ENCODE peak calls at places on chromosomes 7 and 10, in ten cellular contexts. B is GM04504; E is endothelial cell; K is NCI-H748 treated with DMSO at 0.1 percent for 48 hours; L is stimulated activated CD8-positive, alpha-beta memory T cell treated with anti-CD3 and anti-CD28 coated beads, Interleukin-15, amount 100 ng/mL, for 24 hours; Q is stimulated activated CD4-positive, alpha-beta T cell treated with anti-CD3 and anti-CD28 coated beads, Interleukin-1b, Interleukin-23, amount 100 ng/mL, for 1 hour; I is amygdala; X is SW480; J is heart right ventricle; C is cardiac muscle cell. H is an unnamed sample.

GRCh38 chr10:91924212-91925021 is 847 bp downstream of the BTAF1 start:
- DNase-seq in E (no peak), I (no peak), K (no peak), Q (no peak), X (no peak), B (no peak), J (no peak), L (no peak), C (no peak), H (no peak)

GRCh38 chr10:68223535-68224165 is 8.3 kb downstream of the ATOH7 start:
- DNase-seq in C (no peak), J (no peak), E (no peak), Q (no peak), I (no peak), B (no peak), X (no peak), K (no peak), L (no peak), H (no peak)

GRCh38 chr10:52965489-52965888 is 192.9 kb upstream of the MBL2 start:
- DNase-seq in C (no peak), I (no peak), K (no peak), L (no peak), X (no peak), J (no peak), Q (no peak), E (no peak), B (no peak), H (no peak)

GRCh38 chr7:8063706-8064297 is 95.2 kb downstream of the GLCCI1 start:
- DNase-seq in X (no peak), C (no peak), L (no peak), K (peak; percentile 86), I (no peak), E (no peak), Q (no peak), B (no peak), J (no peak), H (no peak)

GRCh38 chr7:50315193-50315592 is 10.7 kb downstream of the IKZF1 start:
- DNase-seq in I (no peak), J (no peak), E (no peak), K (no peak), B (no peak), X (no peak), C (no peak), Q (no peak), L (no peak), H (no peak)

GRCh38 chr10:73588656-73589055 is 2.5 kb downstream of the USP54 start:
- DNase-seq in B (no peak), X (no peak), Q (no peak), E (no peak), I (no peak), L (no peak), J (no peak), C (peak; percentile 63), K (no peak), H (no peak)

GRCh38 chr10:123995461-123996131 is 97.8 kb downstream of the CHST15 start:
- DNase-seq in C (peak; percentile 87), I (no peak), J (peak; percentile 39), L (no peak), X (peak; percentile 79), B (peak; percentile 39), K (peak; percentile 18), Q (no peak), E (peak; percentile 58), H (no peak)

GRCh38 chr10:121553861-121554264 is 44.4 kb downstream of the FGFR2 start:
- DNase-seq in X (peak; percentile 72), E (no peak), Q (no peak), L (no peak), B (no peak), K (no peak), J (no peak), C (no peak), I (no peak), H (no peak)